ENCODE peak calls at places on chromosome 9, in six cellular contexts. One of them, this sample, is unnamed.

GRCh38 chr9:19451240-19452087 is 42.7 kb downstream of the ACER2 start:
- DNase-seq in GM12865: peak
- DNase-seq in WERI-Rb-1: no peak
- DNase-seq in A673: no peak
- DNase-seq in Peyer's patch: no peak
- DNase-seq in stomach: no peak
- DNase-seq in this sample: no peak

GRCh38 chr9:98109052-98109451 is 10.0 kb downstream of the TRIM14 start:
- DNase-seq in GM12865: peak
- DNase-seq in Peyer's patch: no peak
- DNase-seq in A673: no peak
- DNase-seq in WERI-Rb-1: no peak
- DNase-seq in stomach: no peak
- DNase-seq in this sample: no peak

GRCh38 chr9:132216861-132217655 is 55.2 kb downstream of the NTNG2 start:
- DNase-seq in Peyer's patch: no peak
- DNase-seq in stomach: no peak
- DNase-seq in A673: no peak
- DNase-seq in GM12865: no peak
- DNase-seq in WERI-Rb-1: no peak
- DNase-seq in this sample: no peak

GRCh38 chr9:108235599-108235998 is 620.2 kb downstream of the ACTL7B start:
- DNase-seq in Peyer's patch: no peak
- DNase-seq in A673: no peak
- DNase-seq in WERI-Rb-1: no peak
- DNase-seq in GM12865: no peak
- DNase-seq in stomach: no peak
- DNase-seq in this sample: no peak

GRCh38 chr9:18281291-18281690 is 192.7 kb upstream of the ADAMTSL1 start:
- DNase-seq in GM12865: no peak
- DNase-seq in A673: no peak
- DNase-seq in Peyer's patch: no peak
- DNase-seq in stomach: no peak
- DNase-seq in WERI-Rb-1: no peak
- DNase-seq in this sample: no peak

GRCh38 chr9:115373000-115373709 is 255.2 kb upstream of the TNC start:
- DNase-seq in WERI-Rb-1: no peak
- DNase-seq in stomach: peak
- DNase-seq in Peyer's patch: peak
- DNase-seq in GM12865: no peak
- DNase-seq in A673: peak
- DNase-seq in this sample: peak

GRCh38 chr9:87237337-87237736 is 260.3 kb upstream of the DAPK1 start:
- DNase-seq in stomach: no peak
- DNase-seq in WERI-Rb-1: no peak
- DNase-seq in A673: no peak
- DNase-seq in GM12865: no peak
- DNase-seq in Peyer's patch: no peak
- DNase-seq in this sample: peak

GRCh38 chr9:77793909-77794308 is 145.8 kb upstream of the GNA14 start:
- DNase-seq in A673: peak
- DNase-seq in Peyer's patch: no peak
- DNase-seq in GM12865: no peak
- DNase-seq in WERI-Rb-1: no peak
- DNase-seq in stomach: no peak
- DNase-seq in this sample: peak

GRCh38 chr9:123943671-123944070 is 13.7 kb upstream of the DENND1A start:
- DNase-seq in GM12865: no peak
- DNase-seq in stomach: no peak
- DNase-seq in WERI-Rb-1: no peak
- DNase-seq in Peyer's patch: no peak
- DNase-seq in A673: no peak
- DNase-seq in this sample: no peak

GRCh38 chr9:129250786-129251185 is 72.7 kb upstream of the IER5L start:
- DNase-seq in Peyer's patch: no peak
- DNase-seq in WERI-Rb-1: no peak
- DNase-seq in A673: no peak
- DNase-seq in GM12865: no peak
- DNase-seq in stomach: no peak
- DNase-seq in this sample: peak

GRCh38 chr9:129245276-129245675 is 67.2 kb upstream of the IER5L start:
- DNase-seq in A673: no peak
- DNase-seq in GM12865: no peak
- DNase-seq in WERI-Rb-1: no peak
- DNase-seq in stomach: no peak
- DNase-seq in Peyer's patch: no peak
- DNase-seq in this sample: no peak

GRCh38 chr9:129242191-129242953 is 64.3 kb upstream of the IER5L start:
- DNase-seq in Peyer's patch: no peak
- DNase-seq in A673: no peak
- DNase-seq in WERI-Rb-1: no peak
- DNase-seq in GM12865: no peak
- DNase-seq in stomach: no peak
- DNase-seq in this sample: no peak

GRCh38 chr9:129242971-129243561 is 65.0 kb upstream of the IER5L start:
- DNase-seq in A673: no peak
- DNase-seq in Peyer's patch: no peak
- DNase-seq in stomach: no peak
- DNase-seq in GM12865: no peak
- DNase-seq in WERI-Rb-1: peak
- DNase-seq in this sample: peak

GRCh38 chr9:129247285-129248153 is 69.5 kb upstream of the IER5L start:
- DNase-seq in stomach: no peak
- DNase-seq in A673: no peak
- DNase-seq in GM12865: no peak
- DNase-seq in WERI-Rb-1: no peak
- DNase-seq in Peyer's patch: no peak
- DNase-seq in this sample: no peak
- H3K4me3 ChIP-seq in stomach: no peak
- H3K4me3 ChIP-seq in A673: no peak
- H3K4me3 ChIP-seq in GM12865: no peak
- H3K4me3 ChIP-seq in WERI-Rb-1: no peak
- H3K4me3 ChIP-seq in Peyer's patch: no peak
- H3K4me3 ChIP-seq in this sample: no peak

GRCh38 chr9:130220351-130220750 is 45.2 kb upstream of the HMCN2 start:
- DNase-seq in stomach: no peak
- DNase-seq in A673: peak
- DNase-seq in GM12865: no peak
- DNase-seq in WERI-Rb-1: peak
- DNase-seq in Peyer's patch: no peak
- DNase-seq in this sample: peak
- TF ChIP-seq CTCF in stomach: no peak
- TF ChIP-seq CTCF in A673: peak
- TF ChIP-seq CTCF in GM12865: no peak
- TF ChIP-seq CTCF in WERI-Rb-1: peak
- TF ChIP-seq CTCF in Peyer's patch: no peak
- TF ChIP-seq CTCF in this sample: peak

GRCh38 chr9:130432796-130433167 is 12.0 kb upstream of the ASS1 start:
- DNase-seq in WERI-Rb-1: peak
- DNase-seq in A673: no peak
- DNase-seq in stomach: no peak
- DNase-seq in GM12865: no peak
- DNase-seq in Peyer's patch: no peak
- DNase-seq in this sample: no peak

GRCh38 chr9:130433947-130434262 is 10.9 kb upstream of the ASS1 start:
- DNase-seq in A673: no peak
- DNase-seq in stomach: no peak
- DNase-seq in Peyer's patch: no peak
- DNase-seq in GM12865: no peak
- DNase-seq in WERI-Rb-1: no peak
- DNase-seq in this sample: no peak

GRCh38 chr9:130431536-130432303 is 13.0 kb upstream of the ASS1 start:
- DNase-seq in A673: no peak
- DNase-seq in stomach: no peak
- DNase-seq in GM12865: no peak
- DNase-seq in Peyer's patch: no peak
- DNase-seq in WERI-Rb-1: no peak
- DNase-seq in this sample: no peak

GRCh38 chr9:130432362-130432761 is 12.4 kb upstream of the ASS1 start:
- DNase-seq in stomach: no peak
- DNase-seq in A673: no peak
- DNase-seq in WERI-Rb-1: no peak
- DNase-seq in Peyer's patch: no peak
- DNase-seq in GM12865: no peak
- DNase-seq in this sample: no peak

GRCh38 chr9:130433168-130433946 is 11.4 kb upstream of the ASS1 start:
- DNase-seq in GM12865: peak
- DNase-seq in A673: peak
- DNase-seq in WERI-Rb-1: no peak
- DNase-seq in Peyer's patch: no peak
- DNase-seq in stomach: no peak
- DNase-seq in this sample: peak
- H3K4me3 ChIP-seq in GM12865: no peak
- H3K4me3 ChIP-seq in A673: peak
- H3K4me3 ChIP-seq in WERI-Rb-1: no peak
- H3K4me3 ChIP-seq in Peyer's patch: no peak
- H3K4me3 ChIP-seq in stomach: peak
- H3K4me3 ChIP-seq in this sample: peak

GRCh38 chr9:129495422-129496186 is 125.3 kb downstream of the C9orf50 start:
- DNase-seq in stomach: peak
- DNase-seq in GM12865: peak
- DNase-seq in WERI-Rb-1: peak
- DNase-seq in Peyer's patch: peak
- DNase-seq in A673: peak
- DNase-seq in this sample: peak
- TF ChIP-seq CTCF in stomach: no peak
- TF ChIP-seq CTCF in GM12865: no peak
- TF ChIP-seq CTCF in WERI-Rb-1: no peak
- TF ChIP-seq CTCF in Peyer's patch: no peak
- TF ChIP-seq CTCF in A673: no peak
- TF ChIP-seq CTCF in this sample: no peak

GRCh38 chr9:21993893-21994525 is at the start of gene CDKN2A:
- DNase-seq in stomach: peak
- DNase-seq in WERI-Rb-1: peak
- DNase-seq in Peyer's patch: peak
- DNase-seq in GM12865: peak
- DNase-seq in A673: no peak
- DNase-seq in this sample: peak

GRCh38 chr9:21993007-21993406 is 1.2 kb downstream of the CDKN2A start:
- DNase-seq in stomach: no peak
- DNase-seq in Peyer's patch: no peak
- DNase-seq in A673: no peak
- DNase-seq in WERI-Rb-1: no peak
- DNase-seq in GM12865: no peak
- DNase-seq in this sample: no peak

GRCh38 chr9:21988056-21988990 is 5.9 kb downstream of the CDKN2A start:
- DNase-seq in stomach: no peak
- DNase-seq in A673: no peak
- DNase-seq in WERI-Rb-1: no peak
- DNase-seq in Peyer's patch: no peak
- DNase-seq in GM12865: no peak
- DNase-seq in this sample: no peak

GRCh38 chr9:21989440-21990189 is 4.6 kb downstream of the CDKN2A start:
- DNase-seq in GM12865: no peak
- DNase-seq in WERI-Rb-1: no peak
- DNase-seq in A673: no peak
- DNase-seq in Peyer's patch: no peak
- DNase-seq in stomach: no peak
- DNase-seq in this sample: no peak

DNA sequence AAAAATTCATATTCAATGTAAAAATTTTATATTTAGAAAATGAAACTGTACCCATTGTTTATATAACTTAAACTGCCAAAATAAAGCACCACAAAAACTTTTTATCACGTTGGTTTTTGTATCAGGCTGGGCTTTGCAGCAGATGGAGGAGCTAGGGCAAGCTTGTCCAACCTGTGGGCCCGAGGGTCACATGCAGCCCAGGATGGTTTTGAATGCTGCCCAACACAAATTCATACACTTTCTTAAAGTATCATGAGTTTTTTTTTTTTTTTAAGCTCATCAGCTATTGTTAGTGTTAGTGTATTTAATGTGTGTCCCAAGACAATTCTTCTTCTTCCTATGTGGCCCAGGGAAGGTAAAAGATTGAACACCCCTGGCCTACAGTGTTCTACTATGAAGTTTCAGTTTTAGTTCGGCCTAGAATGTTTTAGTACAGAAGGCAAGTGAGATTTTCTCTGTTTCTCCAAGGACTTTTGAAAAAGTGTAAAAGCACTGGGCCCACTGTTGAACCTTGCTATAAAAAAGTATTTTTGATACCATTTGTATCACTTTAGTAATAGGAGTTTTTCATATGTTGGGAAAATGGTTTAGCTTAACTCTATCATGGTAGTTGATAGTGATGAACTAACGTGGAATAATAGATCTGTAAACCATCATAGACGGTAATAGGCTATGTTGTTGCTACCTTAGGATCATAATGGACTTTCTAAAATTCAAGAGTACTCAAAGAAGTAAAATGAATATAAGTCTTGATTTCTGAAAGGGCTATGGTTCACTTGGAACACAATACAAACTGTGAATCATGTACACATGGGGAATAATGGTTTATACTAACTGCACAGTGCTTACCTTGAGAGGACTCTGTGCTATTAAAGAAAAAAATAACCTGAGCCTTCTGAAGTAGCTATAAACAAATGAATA is 2.9 kb downstream of the CDKN2A start:
- DNase-seq in GM12865: no peak
- DNase-seq in A673: no peak
- DNase-seq in stomach: no peak
- DNase-seq in WERI-Rb-1: no peak
- DNase-seq in Peyer's patch: no peak
- DNase-seq in this sample: no peak
- H3K4me3 ChIP-seq in GM12865: peak
- H3K4me3 ChIP-seq in A673: no peak
- H3K4me3 ChIP-seq in stomach: no peak
- H3K4me3 ChIP-seq in WERI-Rb-1: no peak
- H3K4me3 ChIP-seq in Peyer's patch: no peak
- H3K4me3 ChIP-seq in this sample: no peak

GRCh38 chr9:5843450-5844249 is 10.7 kb upstream of the ERMP1 start:
- DNase-seq in Peyer's patch: no peak
- DNase-seq in GM12865: no peak
- DNase-seq in A673: peak
- DNase-seq in stomach: no peak
- DNase-seq in WERI-Rb-1: no peak
- DNase-seq in this sample: no peak
- TF ChIP-seq CTCF in Peyer's patch: no peak
- TF ChIP-seq CTCF in GM12865: no peak
- TF ChIP-seq CTCF in A673: no peak
- TF ChIP-seq CTCF in stomach: no peak
- TF ChIP-seq CTCF in WERI-Rb-1: no peak
- TF ChIP-seq CTCF in this sample: no peak

GRCh38 chr9:102875687-102876086 is 119.4 kb upstream of the CYLC2 start:
- DNase-seq in WERI-Rb-1: no peak
- DNase-seq in Peyer's patch: no peak
- DNase-seq in GM12865: no peak
- DNase-seq in A673: no peak
- DNase-seq in stomach: no peak
- DNase-seq in this sample: no peak
- H3K4me3 ChIP-seq in WERI-Rb-1: no peak
- H3K4me3 ChIP-seq in Peyer's patch: no peak
- H3K4me3 ChIP-seq in GM12865: no peak
- H3K4me3 ChIP-seq in A673: no peak
- H3K4me3 ChIP-seq in stomach: no peak
- H3K4me3 ChIP-seq in this sample: no peak

GRCh38 chr9:6194934-6195333 is 20.7 kb upstream of the IL33 start:
- DNase-seq in A673: no peak
- DNase-seq in WERI-Rb-1: no peak
- DNase-seq in stomach: no peak
- DNase-seq in GM12865: peak
- DNase-seq in Peyer's patch: no peak
- DNase-seq in this sample: no peak
- TF ChIP-seq CTCF in A673: no peak
- TF ChIP-seq CTCF in WERI-Rb-1: no peak
- TF ChIP-seq CTCF in stomach: no peak
- TF ChIP-seq CTCF in GM12865: peak
- TF ChIP-seq CTCF in Peyer's patch: no peak
- TF ChIP-seq CTCF in this sample: peak

GRCh38 chr9:135136991-135137390 is 49.5 kb downstream of the OLFM1 start:
- DNase-seq in GM12865: no peak
- DNase-seq in A673: no peak
- DNase-seq in Peyer's patch: no peak
- DNase-seq in stomach: no peak
- DNase-seq in WERI-Rb-1: no peak
- DNase-seq in this sample: no peak
- H3K4me3 ChIP-seq in GM12865: no peak
- H3K4me3 ChIP-seq in A673: no peak
- H3K4me3 ChIP-seq in Peyer's patch: no peak
- H3K4me3 ChIP-seq in stomach: no peak
- H3K4me3 ChIP-seq in WERI-Rb-1: peak
- H3K4me3 ChIP-seq in this sample: no peak

This sample was measured in AG10803.